ENCODE peak calls at places on chromosomes 3 and 15, in nine cellular contexts. K is NCI-H2171; L is KBM-7; S is activated naive CD4-positive, alpha-beta T cell; Q is amygdala; A is GM18507; G is psoas muscle; P is posterior cingulate gyrus; F is ELR. C is an unnamed sample.

GRCh38 chr3:120468635-120469295 is 18.0 kb upstream of the FSTL1 start:
- DNase-seq in L (no peak), S (no peak), G (no peak), A (no peak), F (no peak), Q (no peak), K (no peak), P (no peak), C (no peak)

GRCh38 chr15:52140646-52141045 is 28.1 kb upstream of the BCL2L10 start:
- DNase-seq in K (no peak), G (no peak), S (no peak), P (no peak), A (no peak), L (no peak), F (no peak), Q (no peak), C (no peak)

GRCh38 chr3:141456328-141456689 is 30.5 kb upstream of the RASA2 start:
- DNase-seq in A (no peak), F (peak; percentile 97), K (no peak), S (no peak), Q (no peak), P (no peak), L (no peak), G (no peak), C (no peak)

GRCh38 chr3:120567370-120568197 is 28.6 kb upstream of the NDUFB4 start:
- DNase-seq in P (no peak), L (peak; percentile 67), K (no peak), Q (no peak), A (no peak), S (no peak), F (peak; percentile 70), G (no peak), C (peak; percentile 74)

GRCh38 chr3:48320994-48321393 is 12.5 kb downstream of the SPINK8 start:
- DNase-seq in A (no peak), L (no peak), S (no peak), K (no peak), Q (no peak), G (no peak), F (no peak), P (no peak), C (no peak)

GRCh38 chr15:77830041-77830440 is 197.3 kb upstream of the LINGO1 start:
- DNase-seq in Q (no peak), F (peak; percentile 55), G (no peak), S (no peak), K (no peak), P (no peak), A (no peak), L (no peak), C (no peak)

GRCh38 chr15:31303434-31304073 is 23.1 kb upstream of the KLF13 start:
- DNase-seq in F (no peak), Q (no peak), A (no peak), L (no peak), G (peak; percentile 25), P (no peak), S (no peak), K (no peak), C (no peak)

GRCh38 chr3:45991341-45991740 is 4.3 kb downstream of the FYCO1 start:
- DNase-seq in G (no peak), Q (no peak), S (no peak), K (no peak), L (no peak), A (no peak), F (no peak), P (no peak), C (no peak)

GRCh38 chr3:38969321-38970235 is 82.2 kb downstream of the SCN11A start:
- DNase-seq in P (no peak), S (no peak), L (no peak), G (no peak), F (no peak), K (no peak), Q (no peak), A (no peak), C (no peak)

GRCh38 chr15:76368135-76368588 is 31.6 kb downstream of the ISL2 start:
- DNase-seq in G (no peak), A (no peak), L (no peak), F (no peak), P (no peak), Q (no peak), S (no peak), K (no peak), C (no peak)

GRCh38 chr3:66195347-66195783 is 25.4 kb upstream of the SLC25A26 start:
- DNase-seq in L (no peak), G (peak; percentile 44), P (peak; percentile 57), A (no peak), F (peak; percentile 38), S (no peak), Q (peak; percentile 43), K (peak; percentile 53), C (peak; percentile 99)

GRCh38 chr3:136305879-136306278 is 55.7 kb downstream of the PCCB start:
- DNase-seq in K (peak; percentile 1), P (no peak), G (no peak), Q (no peak), A (no peak), F (no peak), S (no peak), L (peak; percentile 82), C (peak; percentile 61)

GRCh38 chr15:80852676-80853075 is 73.5 kb downstream of the CEMIP start:
- DNase-seq in S (no peak), K (no peak), A (no peak), P (no peak), Q (no peak), F (peak; percentile 35), L (no peak), G (no peak), C (no peak)

GRCh38 chr3:23754215-23754614 is 51.5 kb upstream of the UBE2E1 start:
- DNase-seq in S (no peak), F (no peak), A (no peak), Q (no peak), G (no peak), K (no peak), P (no peak), L (no peak), C (no peak)

GRCh38 chr3:55482496-55483195 is 4.5 kb downstream of the WNT5A start:
- DNase-seq in S (no peak), Q (no peak), G (no peak), P (no peak), A (no peak), F (peak; percentile 77), L (no peak), K (no peak), C (no peak)

GRCh38 chr3:167876603-167877325 is 141.2 kb downstream of the SERPINI1 start:
- DNase-seq in A (no peak), Q (no peak), S (no peak), L (peak; percentile 8), G (no peak), P (no peak), F (peak; percentile 67), K (no peak), C (no peak)

GRCh38 chr3:119085070-119085439 is 50.4 kb upstream of the IGSF11 start:
- DNase-seq in P (no peak), K (no peak), L (no peak), F (no peak), A (no peak), Q (no peak), S (no peak), G (no peak), C (no peak)

GRCh38 chr15:75573001-75573400 is 6.1 kb downstream of the PTPN9 start:
- DNase-seq in F (peak; percentile 28), K (no peak), G (no peak), A (no peak), L (peak; percentile 60), S (no peak), P (no peak), Q (no peak), C (no peak)

GRCh38 chr3:100169186-100169585 is 54.9 kb upstream of the FILIP1L start:
- DNase-seq in K (no peak), F (no peak), G (peak; percentile 16), S (no peak), A (no peak), Q (no peak), L (peak; percentile 47), P (no peak), C (peak; percentile 29)

GRCh38 chr3:78035020-78035660 is 995.2 kb downstream of the ROBO2 start:
- DNase-seq in S (no peak), K (no peak), L (no peak), F (peak; percentile 3), Q (no peak), A (no peak), P (no peak), G (no peak), C (no peak)

C was measured in NCI-H524.